ENCODE peak calls at places on chromosomes 1 and 21, in seven cellular contexts. One of them, this sample, is unnamed.

GRCh38 chr1:98044071-98044697 is 123.3 kb upstream of the DPYD start:
- DNase-seq in mucosa of descending colon: no peak
- DNase-seq in HL-60: no peak
- DNase-seq in HFF-Myc: no peak
- DNase-seq in tibial artery: no peak
- DNase-seq in bronchial epithelial cell: no peak
- DNase-seq in neural progenitor cell: no peak
- DNase-seq in this sample: no peak

GRCh38 chr1:109625176-109625575 is 5.5 kb downstream of the AMPD2 start:
- DNase-seq in mucosa of descending colon: no peak
- DNase-seq in neural progenitor cell: no peak
- DNase-seq in bronchial epithelial cell: no peak
- DNase-seq in HFF-Myc: no peak
- DNase-seq in HL-60: no peak
- DNase-seq in tibial artery: no peak
- DNase-seq in this sample: no peak

GRCh38 chr1:101587749-101588148 is 350.9 kb downstream of the S1PR1 start:
- DNase-seq in mucosa of descending colon: peak; percentile 64
- DNase-seq in tibial artery: no peak
- DNase-seq in bronchial epithelial cell: no peak
- DNase-seq in HL-60: no peak
- DNase-seq in HFF-Myc: no peak
- DNase-seq in neural progenitor cell: no peak
- DNase-seq in this sample: no peak

GRCh38 chr1:10737268-10737624 is 59.2 kb downstream of the CASZ1 start:
- DNase-seq in HL-60: no peak
- DNase-seq in mucosa of descending colon: no peak
- DNase-seq in tibial artery: no peak
- DNase-seq in bronchial epithelial cell: no peak
- DNase-seq in HFF-Myc: no peak
- DNase-seq in neural progenitor cell: no peak
- DNase-seq in this sample: no peak

GRCh38 chr21:46431884-46432488 is 26.7 kb upstream of the DIP2A start:
- DNase-seq in HL-60: peak; percentile 68
- DNase-seq in neural progenitor cell: no peak
- DNase-seq in HFF-Myc: no peak
- DNase-seq in bronchial epithelial cell: no peak
- DNase-seq in mucosa of descending colon: no peak
- DNase-seq in tibial artery: peak; percentile 29
- DNase-seq in this sample: no peak

GRCh38 chr1:219713981-219714381 is 101.1 kb upstream of the ZC3H11B start:
- DNase-seq in bronchial epithelial cell: no peak
- DNase-seq in HFF-Myc: no peak
- DNase-seq in HL-60: no peak
- DNase-seq in neural progenitor cell: no peak
- DNase-seq in mucosa of descending colon: no peak
- DNase-seq in tibial artery: no peak
- DNase-seq in this sample: no peak

GRCh38 chr1:165827199-165828102 is at the start of gene UCK2:
- DNase-seq in neural progenitor cell: peak; percentile 93
- DNase-seq in HL-60: peak; percentile 72
- DNase-seq in HFF-Myc: no peak
- DNase-seq in bronchial epithelial cell: peak; percentile 56
- DNase-seq in tibial artery: peak; percentile 70
- DNase-seq in mucosa of descending colon: peak; percentile 83
- DNase-seq in this sample: no peak

GRCh38 chr1:65175171-65176070 is 27.4 kb downstream of the AK4 start:
- DNase-seq in neural progenitor cell: no peak
- DNase-seq in tibial artery: peak; percentile 25
- DNase-seq in HFF-Myc: no peak
- DNase-seq in bronchial epithelial cell: no peak
- DNase-seq in mucosa of descending colon: no peak
- DNase-seq in HL-60: no peak
- DNase-seq in this sample: no peak

GRCh38 chr1:21105807-21106206 is 70.9 kb downstream of the EIF4G3 start:
- DNase-seq in neural progenitor cell: no peak
- DNase-seq in bronchial epithelial cell: no peak
- DNase-seq in HL-60: no peak
- DNase-seq in tibial artery: no peak
- DNase-seq in mucosa of descending colon: no peak
- DNase-seq in HFF-Myc: no peak
- DNase-seq in this sample: no peak

GRCh38 chr1:65668368-65668767 is 124.3 kb upstream of the PDE4B start:
- DNase-seq in bronchial epithelial cell: no peak
- DNase-seq in HL-60: no peak
- DNase-seq in mucosa of descending colon: no peak
- DNase-seq in neural progenitor cell: no peak
- DNase-seq in HFF-Myc: no peak
- DNase-seq in tibial artery: no peak
- DNase-seq in this sample: no peak

GRCh38 chr1:201790261-201790660 is 38.7 kb upstream of the IPO9 start:
- DNase-seq in mucosa of descending colon: no peak
- DNase-seq in HL-60: no peak
- DNase-seq in neural progenitor cell: no peak
- DNase-seq in HFF-Myc: no peak
- DNase-seq in tibial artery: peak; percentile 51
- DNase-seq in bronchial epithelial cell: peak; percentile 60
- DNase-seq in this sample: no peak

GRCh38 chr1:119882172-119883029 is 13.9 kb downstream of the ADAM30 start:
- DNase-seq in neural progenitor cell: no peak
- DNase-seq in bronchial epithelial cell: no peak
- DNase-seq in tibial artery: no peak
- DNase-seq in HFF-Myc: no peak
- DNase-seq in mucosa of descending colon: peak; percentile 68
- DNase-seq in HL-60: peak; percentile 11
- DNase-seq in this sample: no peak

GRCh38 chr1:3461934-3462275 is 7.4 kb downstream of the ARHGEF16 start:
- DNase-seq in mucosa of descending colon: no peak
- DNase-seq in bronchial epithelial cell: no peak
- DNase-seq in HFF-Myc: no peak
- DNase-seq in tibial artery: no peak
- DNase-seq in neural progenitor cell: no peak
- DNase-seq in HL-60: no peak
- DNase-seq in this sample: no peak

GRCh38 chr1:244713329-244713728 is 60.4 kb downstream of the DESI2 start:
- DNase-seq in tibial artery: no peak
- DNase-seq in neural progenitor cell: no peak
- DNase-seq in bronchial epithelial cell: no peak
- DNase-seq in HL-60: peak; percentile 51
- DNase-seq in mucosa of descending colon: no peak
- DNase-seq in HFF-Myc: no peak
- DNase-seq in this sample: no peak

GRCh38 chr21:21232320-21232719 is 234.1 kb downstream of the NCAM2 start:
- DNase-seq in tibial artery: no peak
- DNase-seq in neural progenitor cell: peak; percentile 42
- DNase-seq in bronchial epithelial cell: peak; percentile 9
- DNase-seq in HFF-Myc: no peak
- DNase-seq in mucosa of descending colon: peak; percentile 2
- DNase-seq in HL-60: peak; percentile 6
- DNase-seq in this sample: no peak

GRCh38 chr1:212110617-212111016 is 75.1 kb downstream of the DTL start:
- DNase-seq in bronchial epithelial cell: no peak
- DNase-seq in tibial artery: no peak
- DNase-seq in HL-60: no peak
- DNase-seq in mucosa of descending colon: no peak
- DNase-seq in HFF-Myc: no peak
- DNase-seq in neural progenitor cell: no peak
- DNase-seq in this sample: no peak

GRCh38 chr1:36095760-36096405 is 7.2 kb downstream of the ADPRS start:
- DNase-seq in bronchial epithelial cell: no peak
- DNase-seq in neural progenitor cell: no peak
- DNase-seq in HL-60: peak; percentile 84
- DNase-seq in HFF-Myc: no peak
- DNase-seq in mucosa of descending colon: no peak
- DNase-seq in tibial artery: no peak
- DNase-seq in this sample: no peak

GRCh38 chr1:74733616-74734484 is 898 bp downstream of the TYW3 start:
- DNase-seq in bronchial epithelial cell: peak; percentile 75
- DNase-seq in neural progenitor cell: peak; percentile 45
- DNase-seq in tibial artery: no peak
- DNase-seq in mucosa of descending colon: peak; percentile 68
- DNase-seq in HFF-Myc: peak; percentile 75
- DNase-seq in HL-60: peak; percentile 65
- DNase-seq in this sample: peak; percentile 69

GRCh38 chr1:54311506-54311905 is 94.7 kb downstream of the SSBP3 start:
- DNase-seq in neural progenitor cell: no peak
- DNase-seq in mucosa of descending colon: no peak
- DNase-seq in HL-60: no peak
- DNase-seq in bronchial epithelial cell: no peak
- DNase-seq in tibial artery: no peak
- DNase-seq in HFF-Myc: no peak
- DNase-seq in this sample: no peak

GRCh38 chr1:184160236-184160635 is 108.7 kb downstream of the TSEN15 start:
- DNase-seq in bronchial epithelial cell: peak; percentile 78
- DNase-seq in mucosa of descending colon: no peak
- DNase-seq in tibial artery: no peak
- DNase-seq in HFF-Myc: no peak
- DNase-seq in neural progenitor cell: no peak
- DNase-seq in HL-60: no peak
- DNase-seq in this sample: no peak

GRCh38 chr1:47738560-47739182 is 258.5 kb downstream of the TRABD2B start:
- DNase-seq in bronchial epithelial cell: peak; percentile 30
- DNase-seq in tibial artery: no peak
- DNase-seq in mucosa of descending colon: peak; percentile 75
- DNase-seq in HL-60: no peak
- DNase-seq in HFF-Myc: no peak
- DNase-seq in neural progenitor cell: peak; percentile 81
- DNase-seq in this sample: no peak

DNA sequence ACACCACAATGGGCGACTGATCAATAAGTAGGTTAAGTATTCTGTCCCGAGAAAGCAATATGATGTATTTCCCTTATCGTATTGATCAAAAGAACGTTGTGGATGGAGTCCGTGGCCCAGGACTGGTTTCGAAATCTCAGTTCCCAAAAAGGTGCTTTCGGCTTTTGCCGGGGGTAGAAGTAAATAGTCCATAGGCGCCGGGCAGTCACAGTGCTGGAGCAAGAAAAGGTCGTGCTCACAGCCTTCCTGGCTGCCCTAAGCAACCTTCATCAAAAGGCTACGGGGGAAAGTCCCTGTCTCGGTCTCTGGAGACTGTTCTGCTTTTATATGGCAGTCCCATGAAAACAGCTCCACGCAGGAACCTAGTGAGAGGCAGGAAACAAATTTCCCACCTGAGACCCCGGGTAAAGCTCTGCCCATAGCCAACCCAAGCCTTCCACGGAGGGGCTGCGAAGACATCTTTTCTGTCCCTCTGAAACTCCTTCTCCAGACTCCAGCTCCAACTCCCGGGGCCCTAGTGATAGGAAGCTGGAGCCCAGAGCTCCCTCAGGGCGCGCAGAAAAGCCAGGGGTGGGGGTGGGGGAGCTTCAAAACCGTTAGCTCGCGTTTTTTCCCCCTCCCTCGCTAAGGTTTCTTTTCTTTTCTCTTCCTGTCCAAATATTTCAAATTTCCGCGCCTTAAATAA is 7.0 kb downstream of the CDKN2C start:
- DNase-seq in bronchial epithelial cell: no peak
- DNase-seq in neural progenitor cell: peak; percentile 48
- DNase-seq in mucosa of descending colon: peak; percentile 44
- DNase-seq in tibial artery: peak; percentile 35
- DNase-seq in HFF-Myc: no peak
- DNase-seq in HL-60: peak; percentile 65
- DNase-seq in this sample: peak; percentile 68
- H3K4me3 ChIP-seq in bronchial epithelial cell: peak overlapping the region; percentile 59
- H3K4me3 ChIP-seq in neural progenitor cell: peak overlapping the region; percentile 56
- H3K4me3 ChIP-seq in mucosa of descending colon: peak overlapping the region; percentile 44
- H3K4me3 ChIP-seq in tibial artery: peak overlapping the region; percentile 83
- H3K4me3 ChIP-seq in HFF-Myc: peak overlapping the region; percentile 63
- H3K4me3 ChIP-seq in HL-60: peak overlapping the region; percentile 72
- H3K4me3 ChIP-seq in this sample: peak overlapping the region; percentile 85

GRCh38 chr1:216193839-216194443 is 229.3 kb downstream of the USH2A start:
- DNase-seq in tibial artery: no peak
- DNase-seq in neural progenitor cell: no peak
- DNase-seq in HFF-Myc: no peak
- DNase-seq in mucosa of descending colon: no peak
- DNase-seq in HL-60: no peak
- DNase-seq in bronchial epithelial cell: no peak
- DNase-seq in this sample: no peak
- TF ChIP-seq CTCF in tibial artery: no peak
- TF ChIP-seq CTCF in neural progenitor cell: peak; percentile 47
- TF ChIP-seq CTCF in HFF-Myc: peak; percentile 19
- TF ChIP-seq CTCF in mucosa of descending colon: no peak
- TF ChIP-seq CTCF in HL-60: no peak
- TF ChIP-seq CTCF in bronchial epithelial cell: no peak
- TF ChIP-seq CTCF in this sample: peak; percentile 14

GRCh38 chr1:181061891-181062777 is 26.4 kb upstream of the IER5 start:
- DNase-seq in HFF-Myc: no peak
- DNase-seq in tibial artery: peak; percentile 52
- DNase-seq in neural progenitor cell: no peak
- DNase-seq in HL-60: peak; percentile 81
- DNase-seq in mucosa of descending colon: no peak
- DNase-seq in bronchial epithelial cell: no peak
- DNase-seq in this sample: peak; percentile 85

GRCh38 chr1:181061487-181061886 is 27.0 kb upstream of the IER5 start:
- DNase-seq in HL-60: no peak
- DNase-seq in tibial artery: no peak
- DNase-seq in HFF-Myc: no peak
- DNase-seq in neural progenitor cell: no peak
- DNase-seq in mucosa of descending colon: no peak
- DNase-seq in bronchial epithelial cell: no peak
- DNase-seq in this sample: no peak

GRCh38 chr1:181062800-181063428 is 25.6 kb upstream of the IER5 start:
- DNase-seq in mucosa of descending colon: no peak
- DNase-seq in HFF-Myc: peak; percentile 52
- DNase-seq in neural progenitor cell: no peak
- DNase-seq in HL-60: peak; percentile 80
- DNase-seq in tibial artery: no peak
- DNase-seq in bronchial epithelial cell: no peak
- DNase-seq in this sample: peak; percentile 69

GRCh38 chr1:181064030-181064594 is 24.4 kb upstream of the IER5 start:
- DNase-seq in mucosa of descending colon: no peak
- DNase-seq in HFF-Myc: no peak
- DNase-seq in HL-60: peak; percentile 8
- DNase-seq in bronchial epithelial cell: no peak
- DNase-seq in neural progenitor cell: peak; percentile 80
- DNase-seq in tibial artery: no peak
- DNase-seq in this sample: no peak

GRCh38 chr1:181064702-181065101 is 23.8 kb upstream of the IER5 start:
- DNase-seq in bronchial epithelial cell: no peak
- DNase-seq in HFF-Myc: no peak
- DNase-seq in HL-60: no peak
- DNase-seq in tibial artery: no peak
- DNase-seq in neural progenitor cell: no peak
- DNase-seq in mucosa of descending colon: no peak
- DNase-seq in this sample: no peak
- H3K4me3 ChIP-seq in bronchial epithelial cell: no peak overlapping the region
- H3K4me3 ChIP-seq in HFF-Myc: no peak overlapping the region
- H3K4me3 ChIP-seq in HL-60: no peak overlapping the region
- H3K4me3 ChIP-seq in tibial artery: no peak overlapping the region
- H3K4me3 ChIP-seq in neural progenitor cell: no peak overlapping the region
- H3K4me3 ChIP-seq in mucosa of descending colon: no peak overlapping the region
- H3K4me3 ChIP-seq in this sample: no peak overlapping the region

DNA sequence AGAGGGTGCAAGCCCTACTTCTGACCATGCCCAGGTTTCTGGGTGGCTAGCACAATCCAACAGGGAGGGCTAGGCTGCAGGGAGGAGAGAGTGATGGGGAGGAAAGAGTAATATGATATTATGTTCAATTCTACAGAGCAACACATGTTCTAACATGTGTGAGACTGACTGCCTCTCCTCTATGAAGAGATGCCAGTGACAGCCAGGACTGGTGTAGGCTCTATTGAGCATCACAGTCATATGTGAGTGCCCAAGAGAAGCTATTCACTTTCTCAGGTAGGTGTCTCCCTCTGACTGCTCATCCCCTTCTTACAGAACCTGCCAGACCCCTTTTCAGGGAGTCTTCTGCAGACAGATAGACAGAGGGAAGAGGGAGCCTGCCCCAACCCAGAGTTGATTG is 446.1 kb downstream of the SIPA1L2 start:
- DNase-seq in tibial artery: no peak
- DNase-seq in bronchial epithelial cell: peak; percentile 52
- DNase-seq in neural progenitor cell: no peak
- DNase-seq in HFF-Myc: no peak
- DNase-seq in HL-60: no peak
- DNase-seq in mucosa of descending colon: no peak
- DNase-seq in this sample: no peak
- TF ChIP-seq CTCF in tibial artery: no peak
- TF ChIP-seq CTCF in bronchial epithelial cell: no peak
- TF ChIP-seq CTCF in neural progenitor cell: no peak
- TF ChIP-seq CTCF in HFF-Myc: no peak
- TF ChIP-seq CTCF in HL-60: no peak
- TF ChIP-seq CTCF in mucosa of descending colon: no peak
- TF ChIP-seq CTCF in this sample: no peak